ENCODE peak calls at places on chromosomes 7 and 10, in eight cellular contexts. K, R, I, N, D, Q, X and C are unnamed samples.

GRCh38 chr10:47055386-47056382 is 144.5 kb downstream of the PTPN20 start:
- DNase-seq in X (no peak), D (no peak), K (no peak), I (no peak), Q (no peak), R (no peak), N (no peak), C (no peak)

GRCh38 chr7:40879941-40880558 is 745.2 kb downstream of the SUGCT start:
- DNase-seq in X (no peak), Q (no peak), N (peak; percentile 8), K (no peak), R (no peak), D (no peak), I (no peak), C (no peak)

GRCh38 chr10:100983868-100984669 is 3.2 kb downstream of the MRPL43 start:
- DNase-seq in D (no peak), I (peak; percentile 55), K (no peak), X (peak; percentile 1), R (no peak), N (no peak), Q (peak; percentile 0), C (no peak)

GRCh38 chr7:87506243-87507180 is 31.0 kb upstream of the ABCB4 start:
- DNase-seq in D (no peak), R (no peak), X (no peak), I (no peak), K (no peak), Q (no peak), N (peak; percentile 46), C (peak; percentile 68)

GRCh38 chr7:24283559-24283899 is 461 bp upstream of the NPY start:
- DNase-seq in Q (no peak), D (no peak), I (no peak), X (no peak), K (no peak), R (no peak), N (no peak), C (no peak)

GRCh38 chr7:21548491-21548890 is 5.7 kb downstream of the DNAH11 start:
- DNase-seq in N (no peak), K (no peak), Q (no peak), R (no peak), I (no peak), X (no peak), D (no peak), C (no peak)

GRCh38 chr10:29735628-29736324 is 101.0 kb upstream of the SVIL start:
- DNase-seq in I (peak; percentile 93), R (peak; percentile 91), Q (peak; percentile 88), X (peak; percentile 77), K (peak; percentile 72), D (peak; percentile 91), N (peak; percentile 86), C (peak; percentile 90)

GRCh38 chr7:118429141-118429540 is 204.6 kb downstream of the ANKRD7 start:
- DNase-seq in D (no peak), Q (no peak), K (no peak), I (no peak), X (no peak), N (no peak), R (no peak), C (no peak)

GRCh38 chr10:118521415-118522117 is 73.9 kb downstream of the PRLHR start:
- DNase-seq in R (no peak), D (no peak), Q (no peak), N (no peak), X (no peak), K (no peak), I (no peak), C (no peak)

GRCh38 chr10:88974446-88975376 is 15.9 kb upstream of the FAS start:
- DNase-seq in K (peak; percentile 56), I (no peak), R (no peak), Q (no peak), X (no peak), N (peak; percentile 51), D (no peak), C (peak; percentile 42)

GRCh38 chr7:28626629-28627262 is 214.4 kb downstream of the CREB5 start:
- DNase-seq in N (peak; percentile 49), Q (no peak), I (no peak), X (no peak), K (peak; percentile 7), D (peak; percentile 16), R (peak; percentile 21), C (peak; percentile 59)

GRCh38 chr7:156438011-156438410 is 202.6 kb upstream of the RNF32 start:
- DNase-seq in I (no peak), K (no peak), X (no peak), R (no peak), N (no peak), D (no peak), Q (no peak), C (no peak)

GRCh38 chr10:17851611-17852010 is 42.5 kb downstream of the MRC1 start:
- DNase-seq in X (no peak), I (no peak), Q (peak; percentile 53), K (no peak), R (no peak), D (no peak), N (peak; percentile 42), C (peak; percentile 41)

GRCh38 chr10:46551701-46552525 is 4.5 kb downstream of the GPRIN2 start:
- DNase-seq in Q (peak; percentile 2), R (no peak), I (peak; percentile 60), K (no peak), D (no peak), X (no peak), N (no peak), C (no peak)

GRCh38 chr7:110868458-110868857 is 222.5 kb upstream of the LRRN3 start:
- DNase-seq in K (no peak), R (no peak), X (no peak), N (no peak), I (no peak), D (no peak), Q (no peak), C (no peak)

GRCh38 chr7:101717986-101718746 is 89.1 kb upstream of the MYL10 start:
- DNase-seq in N (no peak), X (peak; percentile 25), I (no peak), K (no peak), D (no peak), R (no peak), Q (peak; percentile 50), C (peak; percentile 36)

GRCh38 chr10:34758447-34758996 is 56.6 kb downstream of the PARD3 start:
- DNase-seq in D (no peak), X (no peak), R (peak; percentile 71), N (peak; percentile 89), I (no peak), Q (no peak), K (no peak), C (peak; percentile 67)

GRCh38 chr7:50182734-50183133 is 89.7 kb upstream of the ZPBP start:
- DNase-seq in K (no peak), N (no peak), D (no peak), I (no peak), X (no peak), Q (peak; percentile 38), R (no peak), C (no peak)

GRCh38 chr10:117411440-117412428 is 36.5 kb upstream of the PDZD8 start:
- DNase-seq in I (no peak), N (peak; percentile 4), D (no peak), X (no peak), K (no peak), R (no peak), Q (no peak), C (peak; percentile 26)

GRCh38 chr10:78357027-78357672 is 323.5 kb downstream of the RPS24 start:
- DNase-seq in Q (no peak), R (no peak), X (no peak), N (no peak), K (no peak), I (no peak), D (no peak), C (no peak)

GRCh38 chr10:86046845-86047460 is 319.6 kb downstream of the GRID1 start:
- DNase-seq in Q (no peak), I (no peak), R (no peak), K (no peak), D (no peak), X (no peak), N (no peak), C (no peak)

GRCh38 chr7:35386816-35387429 is 133.0 kb upstream of the TBX20 start:
- DNase-seq in R (no peak), D (no peak), Q (no peak), K (no peak), X (no peak), I (no peak), N (no peak), C (no peak)

GRCh38 chr10:4183761-4184261 is 398.8 kb upstream of the KLF6 start:
- DNase-seq in R (peak; percentile 26), N (no peak), Q (no peak), X (no peak), K (no peak), I (no peak), D (no peak), C (no peak)

GRCh38 chr10:58570307-58570723 is 57.6 kb downstream of the BICC1 start:
- DNase-seq in X (no peak), R (no peak), N (no peak), I (no peak), Q (no peak), D (no peak), K (no peak), C (no peak)

GRCh38 chr7:29013062-29013461 is 54.9 kb upstream of the TRIL start:
- DNase-seq in N (no peak), I (no peak), K (no peak), Q (no peak), D (no peak), X (no peak), R (no peak), C (no peak)

GRCh38 chr10:95756061-95756751 is at the start of gene ENTPD1:
- DNase-seq in K (no peak), N (peak; percentile 24), Q (peak; percentile 50), D (no peak), R (peak; percentile 47), X (no peak), I (no peak), C (peak; percentile 49)

GRCh38 chr7:99024066-99024465 is 119.8 kb downstream of the SMURF1 start:
- DNase-seq in D (no peak), X (no peak), Q (no peak), R (no peak), N (no peak), I (no peak), K (no peak), C (no peak)

GRCh38 chr10:60286436-60287023 is 103.1 kb downstream of the ANK3 start:
- DNase-seq in Q (no peak), R (no peak), K (no peak), D (no peak), N (no peak), I (no peak), X (no peak), C (no peak)

GRCh38 chr7:139639563-139639962 is 116.1 kb downstream of the CLEC2L start:
- DNase-seq in K (no peak), D (no peak), I (no peak), R (no peak), N (no peak), X (no peak), Q (no peak), C (no peak)

GRCh38 chr7:26813426-26813825 is 51.0 kb downstream of the SKAP2 start:
- DNase-seq in Q (no peak), I (no peak), N (peak; percentile 2), X (no peak), D (no peak), R (peak; percentile 66), K (no peak), C (no peak)

GRCh38 chr7:98049034-98049433 is 57.6 kb upstream of the LMTK2 start:
- DNase-seq in I (no peak), K (no peak), R (no peak), N (no peak), D (no peak), Q (no peak), X (no peak), C (no peak)

GRCh38 chr7:55438765-55439525 is 73.8 kb downstream of the LANCL2 start:
- DNase-seq in D (no peak), Q (no peak), X (no peak), I (no peak), R (no peak), K (no peak), N (peak; percentile 41), C (peak; percentile 36)